ENCODE peak calls at places on chromosomes 13 and 19, in seven cellular contexts. H is tibial artery, P is pancreas, Y is HFF-Myc, A is NB4, T is cardiac muscle cell, J is heart left ventricle. Q is an unnamed sample.

GRCh38 chr19:2255112-2255845 is 938 bp downstream of the JSRP1 start:
- DNase-seq in Y (no peak), H (no peak), A (no peak), P (no peak), J (no peak), T (no peak), Q (no peak)

GRCh38 chr13:30257433-30258099 is 49.8 kb downstream of the KATNAL1 start:
- DNase-seq in H (no peak), J (no peak), A (no peak), T (peak; percentile 75), P (no peak), Y (no peak), Q (no peak)

GRCh38 chr13:45385912-45386311 is 32.3 kb downstream of the SLC25A30 start:
- DNase-seq in H (no peak), J (no peak), A (no peak), T (no peak), P (no peak), Y (no peak), Q (no peak)

GRCh38 chr19:50268046-50268445 is 61.1 kb downstream of the KCNC3 start:
- DNase-seq in P (no peak), J (no peak), H (no peak), Y (no peak), A (peak; percentile 79), T (no peak), Q (no peak)

GRCh38 chr19:47589824-47590223 is 16.9 kb upstream of the ZNF541 start:
- DNase-seq in A (no peak), P (no peak), Y (no peak), H (no peak), T (no peak), J (no peak), Q (no peak)

GRCh38 chr13:98848736-98849135 is 96.3 kb upstream of the SLC15A1 start:
- DNase-seq in Y (no peak), T (no peak), H (peak; percentile 48), J (no peak), P (no peak), A (no peak), Q (no peak)

GRCh38 chr13:39379667-39380655 is 223.0 kb downstream of the LHFPL6 start:
- DNase-seq in H (no peak), P (no peak), A (no peak), J (no peak), T (no peak), Y (no peak), Q (no peak)

GRCh38 chr13:99721606-99722384 is 220.5 kb downstream of the TM9SF2 start:
- DNase-seq in J (no peak), H (no peak), Y (no peak), P (no peak), A (peak; percentile 59), T (no peak), Q (peak; percentile 7)

GRCh38 chr19:8088752-8089663 is 36.4 kb downstream of the CCL25 start:
- DNase-seq in Y (no peak), H (no peak), P (no peak), T (no peak), A (peak; percentile 37), J (no peak), Q (no peak)

GRCh38 chr13:76993021-76993420 is 1.1 kb downstream of the CLN5 start:
- DNase-seq in P (no peak), H (no peak), A (no peak), Y (no peak), J (no peak), T (no peak), Q (no peak)

GRCh38 chr19:2770055-2771013 is 12.7 kb downstream of the SGTA start:
- DNase-seq in T (peak; percentile 44), P (no peak), Y (no peak), A (no peak), J (peak; percentile 82), H (no peak), Q (no peak)

GRCh38 chr19:50607874-50608785 is 31.6 kb downstream of the SYT3 start:
- DNase-seq in Y (peak; percentile 45), H (peak; percentile 46), A (peak; percentile 88), T (peak; percentile 99), J (peak; percentile 50), P (peak; percentile 68), Q (peak; percentile 17)

GRCh38 chr13:73040479-73040878 is 18.3 kb upstream of the KLF5 start:
- DNase-seq in H (no peak), T (no peak), Y (no peak), A (no peak), P (no peak), J (no peak), Q (no peak)

GRCh38 chr13:30698023-30698422 is 37.3 kb upstream of the ALOX5AP start:
- DNase-seq in T (no peak), J (no peak), A (no peak), Y (no peak), H (no peak), P (no peak), Q (no peak)

GRCh38 chr19:3471954-3472655 is 8.2 kb downstream of the SMIM24 start:
- DNase-seq in T (peak; percentile 53), J (peak; percentile 42), P (peak; percentile 65), A (peak; percentile 31), H (no peak), Y (no peak), Q (no peak)

GRCh38 chr13:35388979-35389378 is 87.5 kb downstream of the MAB21L1 start:
- DNase-seq in A (no peak), P (no peak), J (no peak), Y (peak; percentile 24), T (no peak), H (no peak), Q (no peak)

GRCh38 chr13:34816543-34816942 is 125.5 kb upstream of the NBEA start:
- DNase-seq in A (no peak), P (no peak), Y (no peak), J (no peak), H (no peak), T (no peak), Q (no peak)

GRCh38 chr19:4267901-4268815 is 10.9 kb upstream of the SHD start:
- DNase-seq in Y (no peak), P (peak; percentile 66), J (no peak), H (no peak), T (no peak), A (no peak), Q (no peak)

GRCh38 chr19:49214701-49215100 is 57.1 kb downstream of the TRPM4 start:
- DNase-seq in T (no peak), J (no peak), A (no peak), Y (no peak), P (no peak), H (no peak), Q (no peak)

GRCh38 chr13:113491982-113492381 is 1.5 kb upstream of the DCUN1D2 start:
- DNase-seq in A (no peak), T (no peak), Y (no peak), H (no peak), P (no peak), J (no peak), Q (no peak)
- H3K4me3 ChIP-seq in A (peak overlapping the region; percentile 72), T (peak overlapping the region; percentile 90), Y (peak overlapping the region; percentile 92), H (peak overlapping the region; percentile 95), P (peak overlapping the region; percentile 92), J (peak overlapping the region; percentile 95), Q (peak overlapping the region; percentile 81)

DNA sequence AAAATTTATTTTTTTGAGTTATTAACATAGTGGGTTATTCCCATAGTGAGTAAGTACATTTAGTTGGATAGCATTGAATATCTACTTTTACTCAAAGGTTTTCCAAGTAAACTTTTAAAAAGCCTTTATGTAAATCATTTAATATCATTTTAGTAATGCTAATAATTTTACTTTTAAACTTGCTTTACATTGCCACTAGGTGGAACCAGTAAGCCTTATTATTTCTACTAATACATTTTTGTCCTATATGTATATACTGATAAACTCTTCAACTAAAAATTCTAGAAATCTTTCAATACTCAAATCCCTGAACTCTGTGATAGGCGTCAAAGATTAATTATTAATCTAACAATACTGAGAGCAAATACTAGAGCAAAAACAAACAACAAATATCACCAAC is 1709.2 kb upstream of the PCDH20 start:
- DNase-seq in T (peak; percentile 23), J (no peak), H (no peak), P (no peak), A (peak; percentile 20), Y (no peak), Q (no peak)
- TF ChIP-seq CTCF in T (peak; percentile 42), J (no peak), H (no peak), P (peak; percentile 43), A (no peak), Y (no peak), Q (peak; percentile 21)

DNA sequence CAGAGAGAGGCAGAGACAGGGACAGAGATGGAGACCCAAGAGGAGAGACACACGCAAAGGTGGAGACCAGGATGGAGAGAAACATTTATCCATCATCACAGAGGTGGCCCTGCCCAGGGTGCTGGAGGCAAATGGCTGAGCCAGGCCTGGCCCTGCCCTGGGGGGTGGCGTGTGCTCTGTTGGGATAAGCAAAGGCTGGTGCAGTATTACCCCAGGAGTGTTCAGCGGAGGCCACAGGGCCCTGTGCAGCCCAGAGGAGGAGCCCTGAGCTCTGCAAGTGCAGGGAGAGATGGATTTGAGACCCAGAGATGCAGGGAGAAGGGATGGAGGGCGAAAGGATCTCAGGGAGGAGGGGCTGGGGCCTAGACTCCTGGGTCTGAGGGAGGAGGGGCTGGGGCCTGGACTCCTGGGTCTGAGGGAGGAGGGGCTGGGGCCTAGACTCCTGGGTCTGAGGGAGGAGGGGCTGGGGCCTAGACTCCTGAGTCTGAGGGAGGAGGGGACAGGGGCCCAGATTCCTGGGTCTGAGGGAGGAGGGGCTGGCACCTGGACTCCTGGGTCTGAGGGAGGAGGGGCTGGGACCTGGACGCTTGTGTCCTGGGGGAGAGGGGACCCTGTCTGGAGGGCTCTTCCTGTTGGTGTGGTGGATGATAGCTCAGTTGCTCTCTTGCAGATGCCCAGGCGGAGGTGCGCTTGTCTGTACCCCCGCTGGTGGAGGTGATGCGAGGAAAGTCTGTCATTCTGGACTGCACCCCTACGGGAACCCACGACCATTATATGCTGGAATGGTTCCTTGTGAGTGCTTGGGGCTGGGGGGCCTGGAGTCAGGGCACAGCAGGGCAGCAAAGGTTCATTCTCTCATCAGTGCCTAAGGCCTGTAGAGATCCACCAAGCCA is 1.9 kb downstream of the BCAM start:
- DNase-seq in Y (no peak), T (no peak), A (no peak), J (no peak), H (no peak), P (no peak), Q (no peak)
- H3K4me3 ChIP-seq in Y (no peak overlapping the region), T (no peak overlapping the region), A (no peak overlapping the region), J (no peak overlapping the region), H (peak overlapping the region; percentile 87), P (no peak overlapping the region), Q (no peak overlapping the region)

GRCh38 chr13:51313619-51314018 is 25.9 kb upstream of the SERPINE3 start:
- DNase-seq in T (no peak), Y (no peak), P (no peak), J (no peak), A (no peak), H (no peak), Q (no peak)
- TF ChIP-seq CTCF in T (no peak), Y (no peak), P (no peak), J (no peak), A (no peak), H (no peak), Q (no peak)

GRCh38 chr13:50352720-50353491 is 337.7 kb downstream of the KCNRG start:
- DNase-seq in T (no peak), Y (no peak), H (no peak), A (no peak), P (no peak), J (no peak), Q (no peak)
- H3K4me3 ChIP-seq in T (no peak overlapping the region), Y (no peak overlapping the region), H (no peak overlapping the region), A (no peak overlapping the region), P (no peak overlapping the region), J (no peak overlapping the region), Q (no peak overlapping the region)

Q was measured in retinal pigment epithelial cell.